ENCODE peak calls at places on chromosomes 2 and 18, in eight cellular contexts. V, H, K, L, T, M, N and E are unnamed samples. For H3K27me3, the result is how much of the 10 kb centered on the place peaks cover.

GRCh38 chr18:37393945-37394609 is 171.5 kb downstream of the CELF4 start:
- DNase-seq in N (peak), M (peak), L (peak), V (peak), T (peak), H (peak), K (peak), E (no peak)

GRCh38 chr2:216159161-216159560 is 50.0 kb downstream of the XRCC5 start:
- DNase-seq in K (no peak), H (no peak), M (no peak), L (no peak), V (no peak), T (no peak), N (no peak), E (no peak)

GRCh38 chr18:13243363-13243762 is 24.8 kb downstream of the LDLRAD4 start:
- DNase-seq in L (no peak), K (no peak), V (no peak), M (no peak), H (peak), T (no peak), N (no peak), E (no peak)

GRCh38 chr2:149885468-149885867 is 297.9 kb upstream of the MMADHC start:
- DNase-seq in N (no peak), L (no peak), T (no peak), M (no peak), V (no peak), H (no peak), K (peak), E (no peak)

GRCh38 chr2:10447300-10448207 is 573 bp downstream of the ODC1 start:
- DNase-seq in V (no peak), H (peak), K (peak), M (peak), N (no peak), L (no peak), T (no peak), E (peak)

GRCh38 chr18:48896875-48897511 is 53.8 kb downstream of the SMAD7 start:
- DNase-seq in N (no peak), K (peak), L (no peak), V (peak), M (no peak), H (peak), T (peak), E (peak)

GRCh38 chr2:38935568-38936172 is 46.0 kb downstream of the ARHGEF33 start:
- DNase-seq in N (no peak), T (no peak), M (no peak), H (no peak), K (peak), V (no peak), L (no peak), E (no peak)

GRCh38 chr2:97267411-97268074 is 154.6 kb downstream of the ANKRD36 start:
- DNase-seq in M (no peak), V (peak), L (peak), N (peak), T (peak), H (peak), K (no peak), E (no peak)

GRCh38 chr2:96485751-96486643 is 19.2 kb downstream of the NEURL3 start:
- DNase-seq in K (peak), N (peak), M (no peak), V (peak), H (peak), L (peak), T (no peak), E (peak)

GRCh38 chr2:223041527-223042109 is 10.4 kb upstream of the KCNE4 start:
- DNase-seq in H (peak), T (peak), K (peak), V (peak), M (no peak), L (peak), N (peak), E (peak)

DNA sequence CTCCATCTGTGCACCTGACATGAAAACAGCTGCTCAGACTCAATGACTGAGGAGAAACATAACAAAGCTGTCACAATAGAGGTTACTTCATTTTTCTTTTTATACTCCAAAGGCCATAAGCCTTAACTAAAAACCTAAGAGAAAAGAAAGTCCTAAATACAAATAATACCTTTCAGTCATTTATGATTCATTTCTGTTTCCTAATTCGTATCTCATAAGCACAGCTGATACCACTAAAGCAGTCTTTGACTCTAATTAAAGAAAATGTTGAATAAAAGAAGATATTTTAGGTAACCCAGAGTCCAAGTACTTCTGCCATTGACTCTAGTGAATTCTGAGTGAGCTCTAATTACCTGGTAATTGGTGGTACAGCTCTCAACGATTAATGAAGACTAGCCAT is 20.6 kb downstream of the NEMP2 start:
- DNase-seq in L (no peak), M (no peak), H (no peak), N (no peak), V (no peak), T (no peak), K (no peak), E (no peak)
- H3K27ac ChIP-seq in L (no peak), M (no peak), H (no peak), N (no peak), V (no peak), T (no peak), K (no peak), E (no peak)

DNA sequence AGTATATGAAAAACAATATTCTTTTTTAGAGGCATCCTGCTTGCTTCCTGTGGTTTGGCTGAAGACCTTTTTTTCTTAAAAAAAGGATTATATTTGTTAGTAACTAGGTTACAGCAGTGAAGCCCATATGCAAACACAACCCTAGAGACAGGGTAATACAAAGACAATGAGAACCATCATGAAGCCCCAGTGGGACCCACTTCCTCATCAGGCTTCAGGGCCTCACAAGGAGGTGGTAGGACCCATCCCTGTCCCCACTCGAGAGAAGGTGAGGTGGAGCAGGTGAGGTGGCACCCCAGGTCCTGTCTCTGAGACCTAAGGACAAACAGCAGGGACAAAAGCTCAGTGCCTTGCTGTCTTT is 80.3 kb downstream of the EDAR start:
- DNase-seq in K (no peak), L (no peak), T (no peak), N (no peak), V (no peak), M (peak), H (no peak), E (no peak)
- H3K27me3 ChIP-seq in K (under half), L (under half), T (under half), N (under half), V (under half), M (under half), H (under half), E (under half)

DNA sequence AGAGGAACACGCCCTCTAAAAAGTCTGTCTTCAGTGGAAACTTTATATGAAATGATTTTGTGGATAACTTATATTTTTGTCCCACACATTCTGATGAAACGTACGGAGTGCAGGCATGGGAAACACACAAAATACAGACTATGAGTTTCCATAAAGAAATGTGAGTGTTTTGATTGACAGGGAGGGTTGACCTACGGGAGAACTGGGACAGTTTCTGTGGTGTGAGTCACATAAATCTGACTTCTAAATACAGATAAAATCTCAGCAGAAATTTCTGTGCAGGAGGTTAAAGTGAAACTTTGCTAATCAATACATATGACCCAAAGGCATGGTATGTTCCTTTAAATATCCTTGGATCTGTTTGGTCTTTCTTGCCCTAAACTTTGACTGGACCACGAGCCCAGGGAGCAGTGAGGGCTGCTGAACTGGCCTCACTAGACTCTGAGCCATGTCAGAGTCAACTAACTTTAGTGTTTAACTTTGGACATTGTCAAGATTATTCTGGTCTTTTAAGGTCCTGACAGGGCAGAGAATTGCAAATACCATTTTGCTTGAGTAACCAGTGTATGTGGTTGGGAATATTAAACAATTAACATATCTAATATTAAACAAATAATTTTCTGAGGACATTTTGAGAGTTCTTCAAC is 206.9 kb upstream of the LYPD1 start:
- DNase-seq in T (no peak), M (no peak), V (no peak), H (no peak), K (no peak), N (no peak), L (no peak), E (no peak)
- H3K27ac ChIP-seq in T (no peak), M (no peak), V (no peak), H (no peak), K (no peak), N (no peak), L (no peak), E (no peak)

DNA sequence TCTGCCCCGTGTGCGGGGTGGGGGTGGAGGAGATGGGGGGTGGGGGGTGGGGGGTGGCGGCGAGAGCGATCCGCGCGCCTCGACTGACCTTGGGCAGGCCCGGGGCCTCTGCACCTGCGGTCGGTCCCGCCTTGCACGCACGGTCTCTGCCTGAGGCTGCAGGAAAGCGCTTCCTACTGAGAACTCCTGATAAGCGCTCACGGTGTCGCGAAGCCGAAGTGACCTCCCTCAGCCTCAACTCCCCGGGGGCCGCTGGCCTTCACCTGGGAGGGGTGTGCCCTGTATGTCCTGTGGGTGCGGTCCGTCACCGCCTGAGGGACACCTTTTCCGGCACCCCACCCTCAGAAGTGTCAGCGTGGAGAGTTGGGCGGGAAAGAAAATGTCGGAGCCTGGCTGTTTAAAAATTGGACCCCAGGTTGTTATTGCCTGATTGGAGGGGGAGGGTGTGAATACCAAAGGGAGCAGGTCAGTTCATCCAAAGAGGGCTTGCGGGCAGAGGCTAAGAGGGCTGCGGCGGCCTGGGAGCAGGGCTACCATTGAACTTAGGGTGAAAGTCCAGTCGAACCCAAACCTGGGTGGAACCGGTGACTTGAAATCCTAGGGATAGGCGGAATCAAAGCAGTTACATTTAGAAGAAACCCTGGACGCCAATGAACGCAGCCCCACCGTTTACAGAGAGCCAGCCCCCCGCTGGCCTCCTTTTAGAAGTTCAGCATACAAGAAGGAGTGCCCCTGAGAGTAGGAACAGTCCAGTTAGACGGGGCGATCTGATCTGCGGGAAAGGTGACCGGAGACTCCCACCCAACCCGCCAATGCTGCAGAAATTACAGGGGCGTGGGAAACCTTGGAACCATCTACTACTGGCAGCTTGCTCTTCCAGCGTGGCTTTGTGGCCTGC is 1.2 kb downstream of the MAL start:
- DNase-seq in N (no peak), V (no peak), H (no peak), L (no peak), T (no peak), K (no peak), M (no peak), E (no peak)
- H3K27me3 ChIP-seq in N (under half), V (half or more), H (under half), L (under half), T (under half), K (half or more), M (half or more), E (under half)

GRCh38 chr2:70070557-70071268 is 16.6 kb upstream of the PCBP1 start:
- DNase-seq in M (peak), L (no peak), K (peak), V (peak), T (no peak), H (peak), N (peak), E (no peak)
- H3K27ac ChIP-seq in M (peak), L (peak), K (peak), V (peak), T (peak), H (no peak), N (peak), E (peak)

DNA sequence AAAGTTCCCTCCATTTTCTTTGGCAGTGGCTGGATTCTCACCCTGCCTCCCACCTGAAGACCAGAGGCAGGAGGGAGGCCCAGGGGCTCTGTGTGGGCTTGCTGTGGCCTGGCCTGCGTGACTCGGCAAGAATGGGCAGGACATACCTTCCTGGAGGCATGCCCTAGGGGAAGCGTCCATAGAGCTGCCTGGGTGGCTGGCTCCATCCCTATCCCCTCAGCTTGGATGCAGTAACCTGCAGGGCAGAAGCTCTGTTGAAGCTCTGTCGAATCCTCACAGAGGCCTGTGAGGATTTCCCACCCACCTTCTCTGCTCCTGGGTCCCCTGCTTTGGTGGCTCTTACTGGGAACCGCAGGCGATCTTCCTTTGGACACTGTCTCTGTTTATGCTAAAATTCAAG is 1.3 kb upstream of the PRSS56 start:
- DNase-seq in L (no peak), T (no peak), K (no peak), H (no peak), M (no peak), N (no peak), V (no peak), E (no peak)
- H3K27me3 ChIP-seq in L (under half), T (under half), K (half or more), H (under half), M (under half), N (under half), V (under half), E (under half)

GRCh38 chr2:120730053-120730439 is 5.6 kb upstream of the GLI2 start:
- DNase-seq in H (peak), M (no peak), T (no peak), K (no peak), L (no peak), V (no peak), N (no peak), E (no peak)

GRCh38 chr2:120733238-120733942 is 2.3 kb upstream of the GLI2 start:
- DNase-seq in K (no peak), N (no peak), H (no peak), T (no peak), V (no peak), L (no peak), M (no peak), E (no peak)

GRCh38 chr2:120734930-120735611 is 597 bp upstream of the GLI2 start:
- DNase-seq in L (no peak), V (no peak), K (peak), H (peak), N (no peak), T (no peak), M (peak), E (no peak)

GRCh38 chr2:120731175-120731574 is 4.5 kb upstream of the GLI2 start:
- DNase-seq in N (no peak), M (no peak), H (peak), V (no peak), T (no peak), L (no peak), K (no peak), E (no peak)

GRCh38 chr2:120732506-120733237 is 3.0 kb upstream of the GLI2 start:
- DNase-seq in V (no peak), L (no peak), N (no peak), K (no peak), M (no peak), H (no peak), T (no peak), E (no peak)
- H3K27ac ChIP-seq in V (peak), L (no peak), N (peak), K (no peak), M (no peak), H (no peak), T (no peak), E (no peak)

DNA sequence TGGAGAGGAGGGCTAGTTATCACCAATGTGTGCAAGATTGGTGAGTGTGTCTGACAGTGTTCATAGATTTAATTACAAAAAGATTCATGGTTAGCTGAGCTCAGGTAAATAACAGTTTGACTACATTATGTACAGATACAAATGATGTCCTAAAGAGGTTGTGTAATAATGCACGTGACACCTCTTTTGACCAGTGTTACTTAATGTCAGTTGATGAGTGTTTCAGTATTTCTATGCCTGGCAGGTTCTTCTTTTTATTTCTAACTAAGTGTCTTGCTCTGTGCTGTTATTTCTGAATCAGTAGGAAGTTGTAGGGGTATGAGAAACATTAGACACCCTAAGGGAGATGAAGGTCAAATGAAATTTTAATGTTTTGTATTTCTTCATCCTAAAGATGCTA is 7.9 kb upstream of the INHBB start:
- DNase-seq in V (no peak), L (no peak), N (no peak), H (no peak), T (no peak), M (no peak), K (no peak), E (peak)
- H3K27me3 ChIP-seq in V (half or more), L (under half), N (under half), H (under half), T (under half), M (under half), K (under half), E (under half)

GRCh38 chr2:218392459-218392858 is 7.2 kb upstream of the CTDSP1 start:
- DNase-seq in N (no peak), T (no peak), V (no peak), K (no peak), M (no peak), H (no peak), L (no peak), E (no peak)
- H3K27ac ChIP-seq in N (no peak), T (no peak), V (no peak), K (no peak), M (no peak), H (no peak), L (no peak), E (no peak)